ENCODE peak calls at places on chromosome 4, in six cellular contexts. One of them, this sample, is unnamed.

GRCh38 chr4:155948541-155948940 is 5.1 kb downstream of the CTSO start:
- DNase-seq in tibial nerve: no peak
- DNase-seq in neural progenitor cell: no peak
- DNase-seq in stomach: no peak
- DNase-seq in GM12878: no peak
- DNase-seq in right atrium auricular region: no peak
- DNase-seq in this sample: no peak

GRCh38 chr4:111454961-111455360 is 690.3 kb upstream of the FAM241A start:
- DNase-seq in tibial nerve: no peak
- DNase-seq in neural progenitor cell: no peak
- DNase-seq in stomach: no peak
- DNase-seq in GM12878: no peak
- DNase-seq in right atrium auricular region: no peak
- DNase-seq in this sample: no peak

GRCh38 chr4:8121236-8122015 is 37.2 kb downstream of the ABLIM2 start:
- DNase-seq in tibial nerve: no peak
- DNase-seq in neural progenitor cell: no peak
- DNase-seq in stomach: no peak
- DNase-seq in GM12878: no peak
- DNase-seq in right atrium auricular region: no peak
- DNase-seq in this sample: no peak

GRCh38 chr4:153205757-153206156 is 1.5 kb downstream of the TRIM2 start:
- DNase-seq in tibial nerve: no peak
- DNase-seq in neural progenitor cell: peak
- DNase-seq in stomach: peak
- DNase-seq in GM12878: no peak
- DNase-seq in right atrium auricular region: no peak
- DNase-seq in this sample: no peak

GRCh38 chr4:38387348-38387747 is 276.7 kb upstream of the KLF3 start:
- DNase-seq in tibial nerve: peak
- DNase-seq in neural progenitor cell: no peak
- DNase-seq in stomach: peak
- DNase-seq in GM12878: no peak
- DNase-seq in right atrium auricular region: peak
- DNase-seq in this sample: no peak

GRCh38 chr4:149248191-149248590 is 567.5 kb downstream of the IQCM start:
- DNase-seq in tibial nerve: no peak
- DNase-seq in neural progenitor cell: no peak
- DNase-seq in stomach: no peak
- DNase-seq in GM12878: no peak
- DNase-seq in right atrium auricular region: no peak
- DNase-seq in this sample: no peak

GRCh38 chr4:149766135-149766534 is 49.5 kb downstream of the IQCM start:
- DNase-seq in tibial nerve: no peak
- DNase-seq in neural progenitor cell: no peak
- DNase-seq in stomach: no peak
- DNase-seq in GM12878: no peak
- DNase-seq in right atrium auricular region: no peak
- DNase-seq in this sample: no peak

GRCh38 chr4:98516441-98517323 is 141.7 kb downstream of the TSPAN5 start:
- DNase-seq in tibial nerve: no peak
- DNase-seq in neural progenitor cell: no peak
- DNase-seq in stomach: no peak
- DNase-seq in GM12878: no peak
- DNase-seq in right atrium auricular region: no peak
- DNase-seq in this sample: peak

GRCh38 chr4:108731001-108731400 is 31.9 kb downstream of the ETNPPL start:
- DNase-seq in tibial nerve: no peak
- DNase-seq in neural progenitor cell: no peak
- DNase-seq in stomach: no peak
- DNase-seq in GM12878: no peak
- DNase-seq in right atrium auricular region: no peak
- DNase-seq in this sample: no peak

GRCh38 chr4:24973471-24974251 is 57.1 kb downstream of the LGI2 start:
- DNase-seq in tibial nerve: peak
- DNase-seq in neural progenitor cell: no peak
- DNase-seq in stomach: peak
- DNase-seq in GM12878: no peak
- DNase-seq in right atrium auricular region: peak
- DNase-seq in this sample: no peak
- H3K4me3 ChIP-seq in tibial nerve: no peak
- H3K4me3 ChIP-seq in neural progenitor cell: no peak
- H3K4me3 ChIP-seq in stomach: no peak
- H3K4me3 ChIP-seq in GM12878: no peak
- H3K4me3 ChIP-seq in right atrium auricular region: no peak
- H3K4me3 ChIP-seq in this sample: no peak

GRCh38 chr4:105496899-105497298 is 23.0 kb upstream of the PPA2 start:
- DNase-seq in tibial nerve: no peak
- DNase-seq in neural progenitor cell: peak
- DNase-seq in stomach: no peak
- DNase-seq in GM12878: no peak
- DNase-seq in right atrium auricular region: no peak
- DNase-seq in this sample: peak
- TF ChIP-seq CTCF in tibial nerve: no peak
- TF ChIP-seq CTCF in neural progenitor cell: peak
- TF ChIP-seq CTCF in stomach: no peak
- TF ChIP-seq CTCF in GM12878: peak
- TF ChIP-seq CTCF in right atrium auricular region: no peak
- TF ChIP-seq CTCF in this sample: peak

DNA sequence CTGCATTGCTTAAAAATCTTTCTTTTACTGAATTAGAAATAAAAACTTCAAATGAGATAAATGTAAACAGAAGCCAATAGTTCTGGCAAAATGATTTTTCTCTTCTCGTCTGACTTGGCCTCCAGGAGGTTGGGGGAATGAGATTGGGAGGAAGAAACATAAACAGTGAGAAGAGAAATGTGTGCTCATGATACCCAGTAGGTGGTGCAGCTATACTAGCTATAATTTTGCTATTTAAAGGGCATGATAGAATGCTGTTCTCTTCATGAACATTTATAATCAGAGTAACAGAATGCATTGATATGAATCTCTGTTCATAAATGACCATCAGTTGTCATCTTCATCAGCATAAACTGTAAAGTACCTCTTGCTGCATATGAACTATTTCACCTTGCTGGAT is 85.5 kb downstream of the TACR3 start:
- DNase-seq in tibial nerve: no peak
- DNase-seq in neural progenitor cell: no peak
- DNase-seq in stomach: no peak
- DNase-seq in GM12878: no peak
- DNase-seq in right atrium auricular region: no peak
- DNase-seq in this sample: peak
- H3K4me3 ChIP-seq in tibial nerve: no peak
- H3K4me3 ChIP-seq in neural progenitor cell: no peak
- H3K4me3 ChIP-seq in stomach: no peak
- H3K4me3 ChIP-seq in GM12878: no peak
- H3K4me3 ChIP-seq in right atrium auricular region: no peak
- H3K4me3 ChIP-seq in this sample: no peak

GRCh38 chr4:19850909-19851308 is 400.8 kb upstream of the SLIT2 start:
- DNase-seq in tibial nerve: no peak
- DNase-seq in neural progenitor cell: no peak
- DNase-seq in stomach: no peak
- DNase-seq in GM12878: no peak
- DNase-seq in right atrium auricular region: no peak
- DNase-seq in this sample: peak
- TF ChIP-seq CTCF in tibial nerve: no peak
- TF ChIP-seq CTCF in neural progenitor cell: no peak
- TF ChIP-seq CTCF in stomach: no peak
- TF ChIP-seq CTCF in GM12878: no peak
- TF ChIP-seq CTCF in right atrium auricular region: no peak
- TF ChIP-seq CTCF in this sample: no peak